ENCODE peak calls at places on chromosomes 13 and 19, in four cellular contexts. One of them, this sample, is unnamed.

GRCh38 chr19:16343156-16343555 is 18.5 kb downstream of the KLF2 start:
- DNase-seq in iPS-NIHi11: no peak
- DNase-seq in left cardiac atrium: no peak
- DNase-seq in ELR: no peak
- DNase-seq in this sample: no peak

GRCh38 chr13:49098198-49098597 is 121.9 kb upstream of the MLNR start:
- DNase-seq in left cardiac atrium: no peak
- DNase-seq in iPS-NIHi11: no peak
- DNase-seq in ELR: peak
- DNase-seq in this sample: peak

GRCh38 chr13:46567671-46568070 is 14.7 kb downstream of the LRCH1 start:
- DNase-seq in left cardiac atrium: no peak
- DNase-seq in ELR: no peak
- DNase-seq in iPS-NIHi11: no peak
- DNase-seq in this sample: no peak

GRCh38 chr13:24181991-24182702 is 21.6 kb downstream of the SPATA13 start:
- DNase-seq in left cardiac atrium: no peak
- DNase-seq in ELR: no peak
- DNase-seq in iPS-NIHi11: no peak
- DNase-seq in this sample: no peak

GRCh38 chr13:36764957-36765356 is 54.1 kb upstream of the RFXAP start:
- DNase-seq in left cardiac atrium: no peak
- DNase-seq in ELR: peak
- DNase-seq in iPS-NIHi11: no peak
- DNase-seq in this sample: peak

GRCh38 chr13:84951128-84951527 is 848.1 kb downstream of the SLITRK6 start:
- DNase-seq in left cardiac atrium: no peak
- DNase-seq in iPS-NIHi11: no peak
- DNase-seq in ELR: peak
- DNase-seq in this sample: peak

GRCh38 chr19:33546656-33547055 is 25.1 kb upstream of the PEPD start:
- DNase-seq in iPS-NIHi11: no peak
- DNase-seq in ELR: no peak
- DNase-seq in left cardiac atrium: no peak
- DNase-seq in this sample: no peak

GRCh38 chr19:51448011-51448744 is 10.1 kb downstream of the SIGLEC8 start:
- DNase-seq in ELR: no peak
- DNase-seq in iPS-NIHi11: no peak
- DNase-seq in left cardiac atrium: no peak
- DNase-seq in this sample: no peak

GRCh38 chr13:99749627-99750026 is 221.9 kb downstream of the ZIC5 start:
- DNase-seq in iPS-NIHi11: peak
- DNase-seq in ELR: no peak
- DNase-seq in left cardiac atrium: no peak
- DNase-seq in this sample: peak

GRCh38 chr19:34808566-34808965 is 35.6 kb upstream of the ZNF599 start:
- DNase-seq in iPS-NIHi11: no peak
- DNase-seq in ELR: peak
- DNase-seq in left cardiac atrium: no peak
- DNase-seq in this sample: peak

GRCh38 chr13:74131206-74131605 is 3.0 kb downstream of the KLF12 start:
- DNase-seq in iPS-NIHi11: no peak
- DNase-seq in ELR: no peak
- DNase-seq in left cardiac atrium: no peak
- DNase-seq in this sample: no peak